ENCODE peak calls at places on chromosomes 16 and 17, in nine cellular contexts. One of them, this sample, is unnamed.

GRCh38 chr17:7929158-7930029 is at the start of gene KCNAB3:
- DNase-seq in T-helper 2 cell: peak
- DNase-seq in stimulated activated naive CD4-positive, alpha-beta T cell: peak
- DNase-seq in choroid plexus epithelial cell: peak
- DNase-seq in HFFc6: peak
- DNase-seq in left kidney: peak
- DNase-seq in tibial artery: no peak
- DNase-seq in pancreas: no peak
- DNase-seq in substantia nigra: peak
- DNase-seq in this sample: no peak

GRCh38 chr16:12846592-12846991 is 42.9 kb upstream of the CPPED1 start:
- DNase-seq in T-helper 2 cell: no peak
- DNase-seq in stimulated activated naive CD4-positive, alpha-beta T cell: no peak
- DNase-seq in choroid plexus epithelial cell: no peak
- DNase-seq in HFFc6: no peak
- DNase-seq in left kidney: no peak
- DNase-seq in tibial artery: no peak
- DNase-seq in pancreas: no peak
- DNase-seq in substantia nigra: no peak
- DNase-seq in this sample: no peak

GRCh38 chr16:1786242-1787055 is 3.7 kb downstream of the NUBP2 start:
- DNase-seq in T-helper 2 cell: no peak
- DNase-seq in stimulated activated naive CD4-positive, alpha-beta T cell: no peak
- DNase-seq in choroid plexus epithelial cell: no peak
- DNase-seq in HFFc6: no peak
- DNase-seq in left kidney: no peak
- DNase-seq in tibial artery: no peak
- DNase-seq in pancreas: peak
- DNase-seq in substantia nigra: no peak
- DNase-seq in this sample: no peak

GRCh38 chr16:71562552-71562951 is 14.3 kb downstream of the TAT start:
- DNase-seq in T-helper 2 cell: no peak
- DNase-seq in stimulated activated naive CD4-positive, alpha-beta T cell: no peak
- DNase-seq in choroid plexus epithelial cell: no peak
- DNase-seq in HFFc6: no peak
- DNase-seq in left kidney: no peak
- DNase-seq in tibial artery: no peak
- DNase-seq in pancreas: no peak
- DNase-seq in substantia nigra: no peak
- DNase-seq in this sample: no peak

GRCh38 chr17:77332034-77332971 is 191.5 kb downstream of the SEC14L1 start:
- DNase-seq in T-helper 2 cell: peak
- DNase-seq in stimulated activated naive CD4-positive, alpha-beta T cell: peak
- DNase-seq in choroid plexus epithelial cell: peak
- DNase-seq in HFFc6: no peak
- DNase-seq in left kidney: no peak
- DNase-seq in tibial artery: no peak
- DNase-seq in pancreas: no peak
- DNase-seq in substantia nigra: no peak
- DNase-seq in this sample: peak

GRCh38 chr17:27596106-27596505 is 34.9 kb upstream of the LGALS9 start:
- DNase-seq in T-helper 2 cell: no peak
- DNase-seq in stimulated activated naive CD4-positive, alpha-beta T cell: no peak
- DNase-seq in choroid plexus epithelial cell: no peak
- DNase-seq in HFFc6: no peak
- DNase-seq in left kidney: no peak
- DNase-seq in tibial artery: no peak
- DNase-seq in pancreas: no peak
- DNase-seq in substantia nigra: no peak
- DNase-seq in this sample: no peak

GRCh38 chr16:58026139-58026704 is 668 bp downstream of the MMP15 start:
- DNase-seq in T-helper 2 cell: no peak
- DNase-seq in stimulated activated naive CD4-positive, alpha-beta T cell: peak
- DNase-seq in choroid plexus epithelial cell: peak
- DNase-seq in HFFc6: no peak
- DNase-seq in left kidney: peak
- DNase-seq in tibial artery: no peak
- DNase-seq in pancreas: peak
- DNase-seq in substantia nigra: peak
- DNase-seq in this sample: no peak

GRCh38 chr16:89363621-89364393 is 126.6 kb downstream of the ANKRD11 start:
- DNase-seq in T-helper 2 cell: peak
- DNase-seq in stimulated activated naive CD4-positive, alpha-beta T cell: no peak
- DNase-seq in choroid plexus epithelial cell: peak
- DNase-seq in HFFc6: peak
- DNase-seq in left kidney: peak
- DNase-seq in tibial artery: no peak
- DNase-seq in pancreas: peak
- DNase-seq in substantia nigra: no peak
- DNase-seq in this sample: no peak

GRCh38 chr17:80888276-80889160 is 103.1 kb upstream of the CHMP6 start:
- DNase-seq in T-helper 2 cell: no peak
- DNase-seq in stimulated activated naive CD4-positive, alpha-beta T cell: no peak
- DNase-seq in choroid plexus epithelial cell: no peak
- DNase-seq in HFFc6: no peak
- DNase-seq in left kidney: no peak
- DNase-seq in tibial artery: no peak
- DNase-seq in pancreas: peak
- DNase-seq in substantia nigra: no peak
- DNase-seq in this sample: no peak

GRCh38 chr17:39920218-39921210 is 2.1 kb upstream of the GSDMB start:
- DNase-seq in T-helper 2 cell: no peak
- DNase-seq in stimulated activated naive CD4-positive, alpha-beta T cell: no peak
- DNase-seq in choroid plexus epithelial cell: no peak
- DNase-seq in HFFc6: no peak
- DNase-seq in left kidney: no peak
- DNase-seq in tibial artery: no peak
- DNase-seq in pancreas: no peak
- DNase-seq in substantia nigra: no peak
- DNase-seq in this sample: no peak

GRCh38 chr16:74936902-74937560 is 47.9 kb downstream of the WDR59 start:
- DNase-seq in T-helper 2 cell: no peak
- DNase-seq in stimulated activated naive CD4-positive, alpha-beta T cell: no peak
- DNase-seq in choroid plexus epithelial cell: peak
- DNase-seq in HFFc6: peak
- DNase-seq in left kidney: no peak
- DNase-seq in tibial artery: no peak
- DNase-seq in pancreas: no peak
- DNase-seq in substantia nigra: no peak
- DNase-seq in this sample: no peak

GRCh38 chr16:59645194-59645593 is 911.1 kb upstream of the GOT2 start:
- DNase-seq in T-helper 2 cell: no peak
- DNase-seq in stimulated activated naive CD4-positive, alpha-beta T cell: no peak
- DNase-seq in choroid plexus epithelial cell: no peak
- DNase-seq in HFFc6: no peak
- DNase-seq in left kidney: no peak
- DNase-seq in tibial artery: no peak
- DNase-seq in pancreas: no peak
- DNase-seq in substantia nigra: no peak
- DNase-seq in this sample: no peak

GRCh38 chr17:17132746-17133145 is 73.4 kb downstream of the PLD6 start:
- DNase-seq in T-helper 2 cell: no peak
- DNase-seq in stimulated activated naive CD4-positive, alpha-beta T cell: no peak
- DNase-seq in choroid plexus epithelial cell: peak
- DNase-seq in HFFc6: no peak
- DNase-seq in left kidney: peak
- DNase-seq in tibial artery: no peak
- DNase-seq in pancreas: no peak
- DNase-seq in substantia nigra: no peak
- DNase-seq in this sample: no peak

GRCh38 chr17:8022358-8023038 is 16.4 kb upstream of the ALOX15B start:
- DNase-seq in T-helper 2 cell: no peak
- DNase-seq in stimulated activated naive CD4-positive, alpha-beta T cell: no peak
- DNase-seq in choroid plexus epithelial cell: peak
- DNase-seq in HFFc6: no peak
- DNase-seq in left kidney: peak
- DNase-seq in tibial artery: no peak
- DNase-seq in pancreas: no peak
- DNase-seq in substantia nigra: no peak
- DNase-seq in this sample: no peak

GRCh38 chr16:49463529-49463928 is 89.9 kb downstream of the C16orf78 start:
- DNase-seq in T-helper 2 cell: peak
- DNase-seq in stimulated activated naive CD4-positive, alpha-beta T cell: peak
- DNase-seq in choroid plexus epithelial cell: no peak
- DNase-seq in HFFc6: no peak
- DNase-seq in left kidney: peak
- DNase-seq in tibial artery: no peak
- DNase-seq in pancreas: no peak
- DNase-seq in substantia nigra: no peak
- DNase-seq in this sample: peak

GRCh38 chr16:21214086-21214485 is 2.7 kb upstream of the ZP2 start:
- DNase-seq in T-helper 2 cell: no peak
- DNase-seq in stimulated activated naive CD4-positive, alpha-beta T cell: no peak
- DNase-seq in choroid plexus epithelial cell: no peak
- DNase-seq in HFFc6: no peak
- DNase-seq in left kidney: no peak
- DNase-seq in tibial artery: no peak
- DNase-seq in pancreas: no peak
- DNase-seq in substantia nigra: peak
- DNase-seq in this sample: no peak

GRCh38 chr16:69465083-69465721 is 40.8 kb downstream of the CYB5B start:
- DNase-seq in T-helper 2 cell: no peak
- DNase-seq in stimulated activated naive CD4-positive, alpha-beta T cell: no peak
- DNase-seq in choroid plexus epithelial cell: peak
- DNase-seq in HFFc6: peak
- DNase-seq in left kidney: no peak
- DNase-seq in tibial artery: no peak
- DNase-seq in pancreas: no peak
- DNase-seq in substantia nigra: no peak
- DNase-seq in this sample: no peak

GRCh38 chr17:14813649-14814048 is 451.5 kb downstream of the PMP22 start:
- DNase-seq in T-helper 2 cell: no peak
- DNase-seq in stimulated activated naive CD4-positive, alpha-beta T cell: peak
- DNase-seq in choroid plexus epithelial cell: peak
- DNase-seq in HFFc6: no peak
- DNase-seq in left kidney: peak
- DNase-seq in tibial artery: no peak
- DNase-seq in pancreas: no peak
- DNase-seq in substantia nigra: peak
- DNase-seq in this sample: no peak

GRCh38 chr16:66605177-66605999 is 884 bp downstream of the CMTM3 start:
- DNase-seq in T-helper 2 cell: peak
- DNase-seq in stimulated activated naive CD4-positive, alpha-beta T cell: peak
- DNase-seq in choroid plexus epithelial cell: peak
- DNase-seq in HFFc6: peak
- DNase-seq in left kidney: peak
- DNase-seq in tibial artery: peak
- DNase-seq in pancreas: peak
- DNase-seq in substantia nigra: peak
- DNase-seq in this sample: no peak

GRCh38 chr16:83689385-83689831 is 118.4 kb upstream of the HSBP1 start:
- DNase-seq in T-helper 2 cell: no peak
- DNase-seq in stimulated activated naive CD4-positive, alpha-beta T cell: no peak
- DNase-seq in choroid plexus epithelial cell: peak
- DNase-seq in HFFc6: peak
- DNase-seq in left kidney: peak
- DNase-seq in tibial artery: peak
- DNase-seq in pancreas: no peak
- DNase-seq in substantia nigra: no peak
- DNase-seq in this sample: no peak

GRCh38 chr16:2587891-2588565 is 50.2 kb downstream of the PDPK1 start:
- DNase-seq in T-helper 2 cell: no peak
- DNase-seq in stimulated activated naive CD4-positive, alpha-beta T cell: no peak
- DNase-seq in choroid plexus epithelial cell: no peak
- DNase-seq in HFFc6: no peak
- DNase-seq in left kidney: no peak
- DNase-seq in tibial artery: no peak
- DNase-seq in pancreas: peak
- DNase-seq in substantia nigra: no peak
- DNase-seq in this sample: no peak

GRCh38 chr17:46853896-46854444 is 2.6 kb downstream of the WNT9B start:
- DNase-seq in T-helper 2 cell: no peak
- DNase-seq in stimulated activated naive CD4-positive, alpha-beta T cell: no peak
- DNase-seq in choroid plexus epithelial cell: peak
- DNase-seq in HFFc6: peak
- DNase-seq in left kidney: no peak
- DNase-seq in tibial artery: no peak
- DNase-seq in pancreas: no peak
- DNase-seq in substantia nigra: no peak
- DNase-seq in this sample: no peak

GRCh38 chr16:22402191-22402590 is 27.8 kb upstream of the CDR2 start:
- DNase-seq in T-helper 2 cell: no peak
- DNase-seq in stimulated activated naive CD4-positive, alpha-beta T cell: no peak
- DNase-seq in choroid plexus epithelial cell: no peak
- DNase-seq in HFFc6: no peak
- DNase-seq in left kidney: no peak
- DNase-seq in tibial artery: no peak
- DNase-seq in pancreas: no peak
- DNase-seq in substantia nigra: no peak
- DNase-seq in this sample: no peak

GRCh38 chr17:50350733-50351132 is 4.8 kb downstream of the XYLT2 start:
- DNase-seq in T-helper 2 cell: no peak
- DNase-seq in stimulated activated naive CD4-positive, alpha-beta T cell: no peak
- DNase-seq in choroid plexus epithelial cell: no peak
- DNase-seq in HFFc6: no peak
- DNase-seq in left kidney: no peak
- DNase-seq in tibial artery: no peak
- DNase-seq in pancreas: peak
- DNase-seq in substantia nigra: no peak
- DNase-seq in this sample: no peak

GRCh38 chr16:8808613-8809353 is 11.1 kb downstream of the PMM2 start:
- DNase-seq in T-helper 2 cell: no peak
- DNase-seq in stimulated activated naive CD4-positive, alpha-beta T cell: no peak
- DNase-seq in choroid plexus epithelial cell: no peak
- DNase-seq in HFFc6: no peak
- DNase-seq in left kidney: no peak
- DNase-seq in tibial artery: no peak
- DNase-seq in pancreas: no peak
- DNase-seq in substantia nigra: peak
- DNase-seq in this sample: no peak

GRCh38 chr17:824372-824771 is 42.2 kb downstream of the MRM3 start:
- DNase-seq in T-helper 2 cell: no peak
- DNase-seq in stimulated activated naive CD4-positive, alpha-beta T cell: no peak
- DNase-seq in choroid plexus epithelial cell: no peak
- DNase-seq in HFFc6: no peak
- DNase-seq in left kidney: no peak
- DNase-seq in tibial artery: no peak
- DNase-seq in pancreas: no peak
- DNase-seq in substantia nigra: no peak
- DNase-seq in this sample: no peak

GRCh38 chr17:2266045-2266864 is 37.3 kb downstream of the SMG6 start:
- DNase-seq in T-helper 2 cell: peak
- DNase-seq in stimulated activated naive CD4-positive, alpha-beta T cell: peak
- DNase-seq in choroid plexus epithelial cell: no peak
- DNase-seq in HFFc6: no peak
- DNase-seq in left kidney: no peak
- DNase-seq in tibial artery: no peak
- DNase-seq in pancreas: no peak
- DNase-seq in substantia nigra: no peak
- DNase-seq in this sample: peak

GRCh38 chr16:86016201-86016965 is 117.4 kb downstream of the IRF8 start:
- DNase-seq in T-helper 2 cell: no peak
- DNase-seq in stimulated activated naive CD4-positive, alpha-beta T cell: peak
- DNase-seq in choroid plexus epithelial cell: peak
- DNase-seq in HFFc6: peak
- DNase-seq in left kidney: peak
- DNase-seq in tibial artery: no peak
- DNase-seq in pancreas: no peak
- DNase-seq in substantia nigra: no peak
- DNase-seq in this sample: peak

GRCh38 chr16:68200120-68200783 is 35.7 kb downstream of the ESRP2 start:
- DNase-seq in T-helper 2 cell: no peak
- DNase-seq in stimulated activated naive CD4-positive, alpha-beta T cell: no peak
- DNase-seq in choroid plexus epithelial cell: peak
- DNase-seq in HFFc6: peak
- DNase-seq in left kidney: no peak
- DNase-seq in tibial artery: no peak
- DNase-seq in pancreas: no peak
- DNase-seq in substantia nigra: no peak
- DNase-seq in this sample: no peak

GRCh38 chr16:19291459-19291858 is 5.9 kb downstream of the CLEC19A start:
- DNase-seq in T-helper 2 cell: no peak
- DNase-seq in stimulated activated naive CD4-positive, alpha-beta T cell: no peak
- DNase-seq in choroid plexus epithelial cell: no peak
- DNase-seq in HFFc6: no peak
- DNase-seq in left kidney: peak
- DNase-seq in tibial artery: no peak
- DNase-seq in pancreas: no peak
- DNase-seq in substantia nigra: no peak
- DNase-seq in this sample: no peak

GRCh38 chr17:35390156-35390555 is 16.7 kb upstream of the SLFN11 start:
- DNase-seq in T-helper 2 cell: no peak
- DNase-seq in stimulated activated naive CD4-positive, alpha-beta T cell: no peak
- DNase-seq in choroid plexus epithelial cell: no peak
- DNase-seq in HFFc6: no peak
- DNase-seq in left kidney: no peak
- DNase-seq in tibial artery: no peak
- DNase-seq in pancreas: no peak
- DNase-seq in substantia nigra: no peak
- DNase-seq in this sample: no peak